ENCODE peak calls at places on chromosomes 12 and 14, in six cellular contexts. K, Q, B, U, S and T are unnamed samples.

GRCh38 chr12:96263449-96263902 is 69.3 kb downstream of the ELK3 start:
- DNase-seq in K (peak; percentile 90), Q (peak; percentile 46), B (no peak), U (no peak), S (peak; percentile 30), T (no peak)

GRCh38 chr12:27303139-27304111 is 29.2 kb upstream of the BMAL2 start:
- DNase-seq in K (no peak), Q (peak; percentile 61), B (no peak), U (no peak), S (no peak), T (no peak)

GRCh38 chr14:77032854-77033621 is 4.5 kb upstream of the IRF2BPL start:
- DNase-seq in K (peak; percentile 86), Q (peak; percentile 98), B (peak; percentile 94), U (peak; percentile 87), S (no peak), T (no peak)

GRCh38 chr12:53806689-53807088 is 54.9 kb upstream of the CISTR start:
- DNase-seq in K (no peak), Q (peak; percentile 85), B (no peak), U (no peak), S (no peak), T (no peak)

GRCh38 chr12:49098035-49098451 is 3.4 kb upstream of the DHH start:
- DNase-seq in K (peak; percentile 28), Q (peak; percentile 30), B (peak; percentile 74), U (peak; percentile 78), S (peak; percentile 78), T (no peak)

GRCh38 chr14:76473381-76474263 is 97.7 kb downstream of the ESRRB start:
- DNase-seq in K (no peak), Q (peak; percentile 6), B (no peak), U (no peak), S (no peak), T (no peak)

GRCh38 chr12:92029136-92029535 is 116.5 kb downstream of the BTG1 start:
- DNase-seq in K (no peak), Q (no peak), B (no peak), U (no peak), S (no peak), T (no peak)

GRCh38 chr12:94717656-94718055 is 67.3 kb upstream of the TMCC3 start:
- DNase-seq in K (no peak), Q (no peak), B (no peak), U (no peak), S (no peak), T (no peak)

GRCh38 chr12:47549258-47549657 is 156.6 kb downstream of the RPAP3 start:
- DNase-seq in K (no peak), Q (no peak), B (no peak), U (no peak), S (peak; percentile 5), T (no peak)

GRCh38 chr12:2110841-2111566 is 58.2 kb downstream of the CACNA1C start:
- DNase-seq in K (no peak), Q (no peak), B (no peak), U (no peak), S (no peak), T (no peak)

GRCh38 chr12:25377475-25378179 is 126.9 kb upstream of the KRAS start:
- DNase-seq in K (no peak), Q (peak; percentile 94), B (no peak), U (no peak), S (no peak), T (no peak)

GRCh38 chr12:131153956-131154355 is 200.2 kb downstream of the ADGRD1 start:
- DNase-seq in K (no peak), Q (no peak), B (no peak), U (no peak), S (no peak), T (no peak)

GRCh38 chr14:100142073-100143040 is 17.1 kb downstream of the DEGS2 start:
- DNase-seq in K (no peak), Q (no peak), B (no peak), U (peak; percentile 93), S (peak; percentile 96), T (no peak)
- H3K4me1 ChIP-seq in K (peaks cover 68% of the 10 kb centered on the region), Q (no peaks in the 10 kb centered on the region), B (peaks cover 8% of the 10 kb centered on the region), U (no peaks in the 10 kb centered on the region), S (peaks cover 89% of the 10 kb centered on the region), T (no peaks in the 10 kb centered on the region)

DNA sequence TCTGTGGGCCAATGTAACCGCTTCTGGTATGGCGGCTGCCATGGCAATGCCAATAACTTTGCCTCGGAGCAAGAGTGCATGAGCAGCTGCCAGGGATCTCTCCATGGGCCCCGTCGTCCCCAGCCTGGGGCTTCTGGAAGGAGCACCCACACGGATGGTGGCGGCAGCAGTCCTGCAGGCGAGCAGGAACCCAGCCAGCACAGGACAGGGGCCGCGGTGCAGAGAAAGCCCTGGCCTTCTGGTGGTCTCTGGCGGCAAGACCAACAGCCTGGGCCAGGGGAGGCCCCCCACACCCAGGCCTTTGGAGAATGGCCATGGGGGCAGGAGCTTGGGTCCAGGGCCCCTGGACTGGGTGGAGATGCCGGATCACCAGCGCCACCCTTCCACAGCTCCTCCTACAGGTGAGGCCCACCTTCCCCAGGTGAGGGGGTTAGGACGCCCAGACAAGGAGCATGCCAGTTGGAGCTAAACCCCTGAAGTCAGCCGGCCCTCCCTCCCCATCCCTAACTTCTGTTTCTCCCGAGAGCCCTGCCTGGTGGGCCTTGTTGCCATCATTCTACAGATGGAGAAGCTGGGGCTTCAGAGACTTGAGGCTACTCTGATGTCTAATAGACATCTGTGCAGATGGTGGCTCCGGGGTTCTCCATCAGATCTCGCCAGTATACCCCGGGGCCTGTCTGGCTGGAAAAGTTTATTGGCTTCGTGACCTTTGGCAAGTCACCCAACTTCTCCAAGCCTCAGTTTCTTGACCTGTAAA is 25.3 kb downstream of the PAPLN start:
- DNase-seq in K (no peak), Q (no peak), B (no peak), U (peak; percentile 30), S (no peak), T (no peak)
- TF ChIP-seq SMC3 in K (no peak), Q (no peak), B (no peak), U (no peak), S (no peak), T (no peak)

DNA sequence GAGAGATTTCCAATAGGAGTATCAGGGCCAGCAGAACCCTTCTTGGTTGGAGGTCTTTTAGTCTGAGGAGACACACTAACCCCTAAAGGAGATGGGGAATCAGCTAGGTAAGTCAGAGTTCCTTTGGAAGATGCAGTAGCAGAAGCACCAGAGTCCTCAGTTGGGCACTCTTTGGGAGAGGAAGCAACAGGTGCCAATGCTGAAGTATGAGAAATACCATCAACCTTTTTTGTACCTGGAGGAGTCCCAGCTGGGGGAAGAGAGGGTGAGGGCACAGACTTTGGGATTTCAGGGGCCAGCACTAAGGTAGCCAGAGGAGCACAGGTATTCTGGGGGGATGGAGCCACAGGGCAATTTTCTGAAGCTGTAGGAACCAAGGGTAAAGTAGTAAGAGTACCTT is 6.0 kb downstream of the NACA start:
- DNase-seq in K (no peak), Q (no peak), B (no peak), U (no peak), S (no peak), T (no peak)
- H3K4me1 ChIP-seq in K (peaks cover 58% of the 10 kb centered on the region), Q (peaks cover 15% of the 10 kb centered on the region), B (peaks cover 62% of the 10 kb centered on the region), U (peaks cover 26% of the 10 kb centered on the region), S (peaks cover 28% of the 10 kb centered on the region), T (peaks cover 44% of the 10 kb centered on the region)

GRCh38 chr12:104586325-104587048 is 129.7 kb downstream of the CHST11 start:
- DNase-seq in K (no peak), Q (no peak), B (no peak), U (no peak), S (no peak), T (no peak)
- TF ChIP-seq SMC3 in K (no peak), Q (no peak), B (no peak), U (no peak), S (no peak), T (no peak)

GRCh38 chr12:116635487-116635886 is 76.3 kb downstream of the MAP1LC3B2 start:
- DNase-seq in K (no peak), Q (no peak), B (no peak), U (no peak), S (no peak), T (no peak)
- H3K4me1 ChIP-seq in K (peaks cover 52% of the 10 kb centered on the region), Q (no peaks in the 10 kb centered on the region), B (peaks cover 18% of the 10 kb centered on the region), U (no peaks in the 10 kb centered on the region), S (no peaks in the 10 kb centered on the region), T (no peaks in the 10 kb centered on the region)

GRCh38 chr12:6186114-6186827 is 13.9 kb upstream of the CD9 start:
- DNase-seq in K (no peak), Q (no peak), B (no peak), U (no peak), S (no peak), T (no peak)

GRCh38 chr12:6181583-6182278 is 18.5 kb upstream of the CD9 start:
- DNase-seq in K (no peak), Q (no peak), B (no peak), U (no peak), S (no peak), T (no peak)

GRCh38 chr12:6182279-6182898 is 17.8 kb upstream of the CD9 start:
- DNase-seq in K (peak; percentile 75), Q (peak; percentile 68), B (no peak), U (peak; percentile 87), S (peak; percentile 23), T (no peak)

GRCh38 chr12:6181166-6181565 is 19.0 kb upstream of the CD9 start:
- DNase-seq in K (no peak), Q (no peak), B (no peak), U (no peak), S (no peak), T (no peak)

GRCh38 chr12:6183689-6184441 is 16.3 kb upstream of the CD9 start:
- DNase-seq in K (peak; percentile 68), Q (peak; percentile 81), B (no peak), U (no peak), S (no peak), T (no peak)
- TF ChIP-seq SMC3 in K (no peak), Q (no peak), B (no peak), U (no peak), S (no peak), T (no peak)